ENCODE peak calls at places on chromosomes 6 and 20, in five cellular contexts. One of them, this sample, is unnamed.
A peak's percentile ranks its signal among the peaks of the same experiment; 100 is the strongest.

GRCh38 chr6:45955597-45955996 is 60.1 kb downstream of the CLIC5 start:
- DNase-seq in IMR-90: no peak
- DNase-seq in trophoblast cell: no peak
- DNase-seq in mesendoderm: no peak
- DNase-seq in H9: no peak
- DNase-seq in this sample: no peak

GRCh38 chr6:75268121-75268987 is 16.2 kb downstream of the TMEM30A start:
- DNase-seq in trophoblast cell: no peak
- DNase-seq in mesendoderm: peak; percentile 89
- DNase-seq in IMR-90: peak; percentile 54
- DNase-seq in H9: peak; percentile 57
- DNase-seq in this sample: no peak

GRCh38 chr6:163383912-163384311 is 30.6 kb upstream of the QKI start:
- DNase-seq in trophoblast cell: no peak
- DNase-seq in H9: no peak
- DNase-seq in IMR-90: peak; percentile 21
- DNase-seq in mesendoderm: no peak
- DNase-seq in this sample: no peak

GRCh38 chr6:149864578-149865535 is 698 bp upstream of the LRP11 start:
- DNase-seq in IMR-90: peak; percentile 77
- DNase-seq in H9: no peak
- DNase-seq in trophoblast cell: peak; percentile 54
- DNase-seq in mesendoderm: peak; percentile 73
- DNase-seq in this sample: no peak

GRCh38 chr6:148525453-148525852 is 182.8 kb downstream of the SASH1 start:
- DNase-seq in IMR-90: peak; percentile 95
- DNase-seq in mesendoderm: no peak
- DNase-seq in H9: no peak
- DNase-seq in trophoblast cell: no peak
- DNase-seq in this sample: no peak

GRCh38 chr6:7615611-7616383 is 25.8 kb downstream of the SNRNP48 start:
- DNase-seq in H9: peak; percentile 55
- DNase-seq in trophoblast cell: peak; percentile 65
- DNase-seq in IMR-90: peak; percentile 65
- DNase-seq in mesendoderm: peak; percentile 71
- DNase-seq in this sample: peak; percentile 58

GRCh38 chr20:16158090-16158975 is 414.9 kb downstream of the KIF16B start:
- DNase-seq in trophoblast cell: no peak
- DNase-seq in H9: no peak
- DNase-seq in IMR-90: no peak
- DNase-seq in mesendoderm: peak; percentile 0
- DNase-seq in this sample: no peak

GRCh38 chr20:35904982-35905663 is 49.2 kb downstream of the SCAND1 start:
- DNase-seq in IMR-90: no peak
- DNase-seq in mesendoderm: no peak
- DNase-seq in H9: no peak
- DNase-seq in trophoblast cell: no peak
- DNase-seq in this sample: no peak

GRCh38 chr6:33008944-33009861 is at the start of gene HLA-DOA:
- DNase-seq in mesendoderm: peak; percentile 96
- DNase-seq in trophoblast cell: no peak
- DNase-seq in IMR-90: peak; percentile 5
- DNase-seq in H9: peak; percentile 95
- DNase-seq in this sample: peak; percentile 69

GRCh38 chr20:13325033-13325432 is 104.0 kb downstream of the ISM1 start:
- DNase-seq in mesendoderm: peak; percentile 79
- DNase-seq in H9: peak; percentile 82
- DNase-seq in trophoblast cell: no peak
- DNase-seq in IMR-90: peak; percentile 16
- DNase-seq in this sample: peak; percentile 46

GRCh38 chr20:64079273-64080012 is at the start of gene RGS19:
- DNase-seq in H9: peak; percentile 68
- DNase-seq in trophoblast cell: no peak
- DNase-seq in IMR-90: peak; percentile 64
- DNase-seq in mesendoderm: peak; percentile 77
- DNase-seq in this sample: no peak

GRCh38 chr6:139376054-139376355 is 1.6 kb upstream of the CITED2 start:
- DNase-seq in IMR-90: no peak
- DNase-seq in H9: no peak
- DNase-seq in trophoblast cell: no peak
- DNase-seq in mesendoderm: no peak
- DNase-seq in this sample: no peak

GRCh38 chr6:166173292-166173951 is 5.8 kb upstream of the TBXT start:
- DNase-seq in mesendoderm: peak; percentile 94
- DNase-seq in IMR-90: no peak
- DNase-seq in H9: peak; percentile 82
- DNase-seq in trophoblast cell: no peak
- DNase-seq in this sample: no peak

GRCh38 chr6:143664171-143664570 is 13.6 kb upstream of the PHACTR2 start:
- DNase-seq in IMR-90: no peak
- DNase-seq in mesendoderm: no peak
- DNase-seq in H9: no peak
- DNase-seq in trophoblast cell: no peak
- DNase-seq in this sample: no peak

GRCh38 chr6:84137989-84138575 is 89.4 kb downstream of the CEP162 start:
- DNase-seq in H9: no peak
- DNase-seq in IMR-90: peak; percentile 15
- DNase-seq in mesendoderm: no peak
- DNase-seq in trophoblast cell: no peak
- DNase-seq in this sample: no peak

GRCh38 chr20:38338849-38339520 is 7.3 kb upstream of the LBP start:
- DNase-seq in IMR-90: no peak
- DNase-seq in trophoblast cell: no peak
- DNase-seq in H9: peak; percentile 73
- DNase-seq in mesendoderm: peak; percentile 79
- DNase-seq in this sample: peak; percentile 60

GRCh38 chr6:43833996-43834390 is 64.0 kb downstream of the VEGFA start:
- DNase-seq in trophoblast cell: no peak
- DNase-seq in H9: no peak
- DNase-seq in IMR-90: no peak
- DNase-seq in mesendoderm: no peak
- DNase-seq in this sample: no peak

GRCh38 chr20:51876511-51876910 is 74.2 kb upstream of the SALL4 start:
- DNase-seq in mesendoderm: no peak
- DNase-seq in IMR-90: no peak
- DNase-seq in trophoblast cell: no peak
- DNase-seq in H9: no peak
- DNase-seq in this sample: no peak

GRCh38 chr6:64984947-64985346 is 722.1 kb downstream of the EYS start:
- DNase-seq in H9: no peak
- DNase-seq in IMR-90: no peak
- DNase-seq in trophoblast cell: no peak
- DNase-seq in mesendoderm: peak; percentile 55
- DNase-seq in this sample: no peak

GRCh38 chr6:75437451-75438185 is 56.0 kb downstream of the FILIP1 start:
- DNase-seq in mesendoderm: peak; percentile 42
- DNase-seq in IMR-90: peak; percentile 80
- DNase-seq in H9: no peak
- DNase-seq in trophoblast cell: no peak
- DNase-seq in this sample: no peak

GRCh38 chr20:50335105-50335504 is 144.5 kb downstream of the CEBPB start:
- DNase-seq in IMR-90: peak; percentile 31
- DNase-seq in H9: peak; percentile 81
- DNase-seq in mesendoderm: peak; percentile 93
- DNase-seq in trophoblast cell: peak; percentile 45
- DNase-seq in this sample: no peak

GRCh38 chr6:122128445-122128844 is 271.0 kb upstream of the HSF2 start:
- DNase-seq in mesendoderm: no peak
- DNase-seq in IMR-90: no peak
- DNase-seq in H9: no peak
- DNase-seq in trophoblast cell: no peak
- DNase-seq in this sample: no peak

GRCh38 chr6:17450825-17451224 is 57.4 kb downstream of the CAP2 start:
- DNase-seq in trophoblast cell: no peak
- DNase-seq in H9: no peak
- DNase-seq in IMR-90: no peak
- DNase-seq in mesendoderm: no peak
- DNase-seq in this sample: no peak

GRCh38 chr6:89818977-89819335 is 638 bp downstream of the MDN1 start:
- DNase-seq in IMR-90: peak; percentile 30
- DNase-seq in trophoblast cell: no peak
- DNase-seq in H9: no peak
- DNase-seq in mesendoderm: peak; percentile 69
- DNase-seq in this sample: no peak

GRCh38 chr6:148064406-148065134 is 278.1 kb upstream of the SASH1 start:
- DNase-seq in IMR-90: peak; percentile 27
- DNase-seq in mesendoderm: peak; percentile 66
- DNase-seq in H9: no peak
- DNase-seq in trophoblast cell: peak; percentile 80
- DNase-seq in this sample: no peak

GRCh38 chr6:155974359-155974758 is 518.7 kb upstream of the NOX3 start:
- DNase-seq in trophoblast cell: no peak
- DNase-seq in H9: no peak
- DNase-seq in IMR-90: no peak
- DNase-seq in mesendoderm: no peak
- DNase-seq in this sample: no peak

GRCh38 chr20:62461157-62461556 is 14.6 kb downstream of the GATA5 start:
- DNase-seq in trophoblast cell: no peak
- DNase-seq in mesendoderm: no peak
- DNase-seq in H9: no peak
- DNase-seq in IMR-90: no peak
- DNase-seq in this sample: no peak

GRCh38 chr6:79463721-79464120 is 73.5 kb downstream of the LCA5 start:
- DNase-seq in IMR-90: no peak
- DNase-seq in trophoblast cell: peak; percentile 49
- DNase-seq in mesendoderm: peak; percentile 95
- DNase-seq in H9: peak; percentile 63
- DNase-seq in this sample: no peak

DNA sequence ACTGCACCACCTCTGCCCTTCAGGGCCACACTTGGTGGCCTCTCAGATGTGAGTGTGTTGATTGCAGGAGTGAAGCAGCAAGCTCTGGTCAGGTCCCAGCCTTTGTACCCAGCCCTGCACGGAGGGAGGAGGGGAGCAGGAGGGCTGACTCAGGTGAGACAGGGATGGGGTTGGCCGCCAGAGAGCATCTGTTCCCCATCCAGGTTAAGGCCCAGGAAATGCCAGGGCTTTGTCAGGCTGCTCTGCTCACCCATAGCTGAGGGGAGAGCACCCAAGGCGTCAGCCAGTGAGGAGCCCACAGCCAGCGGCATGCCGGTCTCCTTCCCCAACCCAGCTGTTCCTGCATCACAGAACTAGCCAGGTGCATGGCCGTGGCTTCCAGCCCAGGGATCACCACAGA is 181.7 kb downstream of the ZMYND8 start:
- DNase-seq in mesendoderm: no peak
- DNase-seq in IMR-90: no peak
- DNase-seq in trophoblast cell: no peak
- DNase-seq in H9: peak; percentile 51
- DNase-seq in this sample: no peak
- H2BK5ac ChIP-seq in mesendoderm: no peak overlapping the region
- H2BK5ac ChIP-seq in IMR-90: no peak overlapping the region
- H2BK5ac ChIP-seq in trophoblast cell: no peak overlapping the region
- H2BK5ac ChIP-seq in H9: no peak overlapping the region
- H2BK5ac ChIP-seq in this sample: no peak overlapping the region

GRCh38 chr20:31694842-31695593 is 27.6 kb downstream of the BCL2L1 start:
- DNase-seq in trophoblast cell: no peak
- DNase-seq in IMR-90: no peak
- DNase-seq in H9: no peak
- DNase-seq in mesendoderm: no peak
- DNase-seq in this sample: no peak

GRCh38 chr20:31693987-31694661 is 28.5 kb downstream of the BCL2L1 start:
- DNase-seq in trophoblast cell: no peak
- DNase-seq in H9: peak; percentile 41
- DNase-seq in IMR-90: no peak
- DNase-seq in mesendoderm: peak; percentile 62
- DNase-seq in this sample: peak; percentile 52

GRCh38 chr20:31691646-31692275 is 30.9 kb downstream of the BCL2L1 start:
- DNase-seq in mesendoderm: peak; percentile 43
- DNase-seq in H9: no peak
- DNase-seq in IMR-90: peak; percentile 59
- DNase-seq in trophoblast cell: no peak
- DNase-seq in this sample: no peak

GRCh38 chr20:31695849-31696804 is 26.5 kb downstream of the BCL2L1 start:
- DNase-seq in H9: no peak
- DNase-seq in mesendoderm: no peak
- DNase-seq in trophoblast cell: peak; percentile 64
- DNase-seq in IMR-90: peak; percentile 57
- DNase-seq in this sample: no peak

DNA sequence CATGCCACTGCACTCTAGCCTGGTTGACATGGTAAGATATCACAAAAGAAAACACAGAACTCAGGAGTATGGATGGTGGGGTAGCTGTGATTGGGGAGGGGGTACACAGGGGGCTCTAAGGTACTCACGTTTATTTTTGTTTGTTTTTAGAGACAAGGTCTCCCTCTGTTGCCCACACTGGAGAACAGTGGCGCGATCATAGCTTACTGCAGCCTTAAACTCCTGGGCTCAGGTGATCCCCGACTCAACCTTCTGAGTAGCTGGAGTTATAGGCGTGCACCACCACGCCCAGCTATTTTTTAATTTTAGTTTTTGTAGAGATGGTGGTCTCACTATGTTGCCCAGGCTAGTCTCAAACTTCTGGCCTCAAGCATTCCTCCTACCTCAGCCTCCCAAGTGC is 29.3 kb downstream of the BCL2L1 start:
- DNase-seq in IMR-90: no peak
- DNase-seq in trophoblast cell: no peak
- DNase-seq in H9: no peak
- DNase-seq in mesendoderm: no peak
- DNase-seq in this sample: no peak
- H2BK5ac ChIP-seq in IMR-90: no peak overlapping the region
- H2BK5ac ChIP-seq in trophoblast cell: no peak overlapping the region
- H2BK5ac ChIP-seq in H9: no peak overlapping the region
- H2BK5ac ChIP-seq in mesendoderm: no peak overlapping the region
- H2BK5ac ChIP-seq in this sample: peak overlapping the region; percentile 26

DNA sequence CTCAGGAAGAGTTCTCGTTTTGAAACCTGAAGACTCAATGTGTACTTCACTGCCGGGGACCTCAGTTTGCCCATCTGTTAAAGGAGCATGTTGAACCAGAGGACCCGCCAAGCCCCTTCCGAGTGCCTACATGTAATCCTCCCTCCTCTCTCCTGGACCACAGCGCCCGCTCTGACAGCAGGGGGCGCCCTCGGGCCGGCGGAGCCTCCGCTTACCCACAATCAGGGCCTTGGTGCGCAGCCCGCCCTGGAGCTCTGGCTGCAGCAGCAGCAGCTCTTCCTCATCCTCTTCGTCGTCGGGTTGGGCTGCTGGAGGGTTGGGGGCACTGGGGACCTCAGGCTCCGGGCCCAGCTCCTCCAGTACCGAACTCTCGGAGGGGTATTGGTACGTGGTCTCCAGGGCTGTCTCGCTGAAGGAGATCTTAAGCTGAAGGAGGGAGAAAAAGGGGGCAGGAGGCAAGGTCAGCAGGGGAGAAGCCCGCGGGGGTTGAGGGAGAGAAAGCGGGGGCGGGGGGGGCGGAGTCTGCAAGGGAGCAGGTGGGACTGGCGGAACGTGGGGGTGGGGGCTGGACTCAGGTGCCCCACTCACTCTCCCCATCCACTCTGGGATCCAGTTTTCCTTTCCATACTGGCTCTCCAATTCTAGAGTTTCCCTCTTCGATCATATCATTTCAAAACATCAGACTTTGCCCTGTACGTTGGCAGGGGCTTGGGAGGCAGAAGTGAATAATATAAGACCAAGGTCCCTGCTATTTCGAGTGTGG is 6.3 kb upstream of the DHX16 start:
- DNase-seq in H9: peak; percentile 89
- DNase-seq in trophoblast cell: peak; percentile 76
- DNase-seq in mesendoderm: peak; percentile 89
- DNase-seq in IMR-90: peak; percentile 73
- DNase-seq in this sample: peak; percentile 98
- H2BK5ac ChIP-seq in H9: no peak overlapping the region
- H2BK5ac ChIP-seq in trophoblast cell: no peak overlapping the region
- H2BK5ac ChIP-seq in mesendoderm: no peak overlapping the region
- H2BK5ac ChIP-seq in IMR-90: peak overlapping the region; percentile 1
- H2BK5ac ChIP-seq in this sample: no peak overlapping the region

GRCh38 chr20:3998998-3999397 is 16.4 kb downstream of the RNF24 start:
- DNase-seq in H9: no peak
- DNase-seq in IMR-90: no peak
- DNase-seq in trophoblast cell: peak; percentile 41
- DNase-seq in mesendoderm: no peak
- DNase-seq in this sample: no peak
- H2BK5ac ChIP-seq in H9: no peak overlapping the region
- H2BK5ac ChIP-seq in IMR-90: no peak overlapping the region
- H2BK5ac ChIP-seq in trophoblast cell: no peak overlapping the region
- H2BK5ac ChIP-seq in mesendoderm: no peak overlapping the region
- H2BK5ac ChIP-seq in this sample: no peak overlapping the region